ENCODE peak calls at places on chromosomes 2 and 18, in four cellular contexts. One of them, this sample, is unnamed.

GRCh38 chr2:173119069-173119807 is 43.6 kb downstream of the MAP3K20 start:
- DNase-seq in DMS53: peak
- DNase-seq in mammary epithelial cell: no peak
- DNase-seq in stimulated activated CD8-positive, alpha-beta memory T cell treated with anti-CD3 and anti-CD28 coated beads, Interleukin-15, amount 100 ng/mL, for 24 hours: no peak
- DNase-seq in this sample: peak

GRCh38 chr2:234495801-234496441 is 960 bp downstream of the ARL4C start:
- DNase-seq in mammary epithelial cell: no peak
- DNase-seq in stimulated activated CD8-positive, alpha-beta memory T cell treated with anti-CD3 and anti-CD28 coated beads, Interleukin-15, amount 100 ng/mL, for 24 hours: no peak
- DNase-seq in DMS53: peak
- DNase-seq in this sample: no peak

GRCh38 chr2:113692698-113693428 is 63.6 kb downstream of the SLC35F5 start:
- DNase-seq in stimulated activated CD8-positive, alpha-beta memory T cell treated with anti-CD3 and anti-CD28 coated beads, Interleukin-15, amount 100 ng/mL, for 24 hours: no peak
- DNase-seq in mammary epithelial cell: no peak
- DNase-seq in DMS53: no peak
- DNase-seq in this sample: peak

GRCh38 chr2:139790807-139791206 is 1010.6 kb upstream of the NXPH2 start:
- DNase-seq in stimulated activated CD8-positive, alpha-beta memory T cell treated with anti-CD3 and anti-CD28 coated beads, Interleukin-15, amount 100 ng/mL, for 24 hours: no peak
- DNase-seq in DMS53: peak
- DNase-seq in mammary epithelial cell: peak
- DNase-seq in this sample: no peak

GRCh38 chr2:176140520-176141317 is 10.6 kb upstream of the HOXD4 start:
- DNase-seq in stimulated activated CD8-positive, alpha-beta memory T cell treated with anti-CD3 and anti-CD28 coated beads, Interleukin-15, amount 100 ng/mL, for 24 hours: peak
- DNase-seq in mammary epithelial cell: peak
- DNase-seq in DMS53: peak
- DNase-seq in this sample: peak

GRCh38 chr2:233853353-233853752 is 982 bp downstream of the HJURP start:
- DNase-seq in stimulated activated CD8-positive, alpha-beta memory T cell treated with anti-CD3 and anti-CD28 coated beads, Interleukin-15, amount 100 ng/mL, for 24 hours: no peak
- DNase-seq in DMS53: peak
- DNase-seq in mammary epithelial cell: peak
- DNase-seq in this sample: no peak

GRCh38 chr2:46299365-46300263 is 2.4 kb downstream of the EPAS1 start:
- DNase-seq in DMS53: peak
- DNase-seq in stimulated activated CD8-positive, alpha-beta memory T cell treated with anti-CD3 and anti-CD28 coated beads, Interleukin-15, amount 100 ng/mL, for 24 hours: no peak
- DNase-seq in mammary epithelial cell: peak
- DNase-seq in this sample: no peak

GRCh38 chr2:132424526-132425121 is 8.0 kb downstream of the GPR39 start:
- DNase-seq in stimulated activated CD8-positive, alpha-beta memory T cell treated with anti-CD3 and anti-CD28 coated beads, Interleukin-15, amount 100 ng/mL, for 24 hours: no peak
- DNase-seq in mammary epithelial cell: peak
- DNase-seq in DMS53: no peak
- DNase-seq in this sample: no peak

GRCh38 chr18:77023115-77023782 is 109.3 kb downstream of the MBP start:
- DNase-seq in DMS53: no peak
- DNase-seq in mammary epithelial cell: no peak
- DNase-seq in stimulated activated CD8-positive, alpha-beta memory T cell treated with anti-CD3 and anti-CD28 coated beads, Interleukin-15, amount 100 ng/mL, for 24 hours: no peak
- DNase-seq in this sample: no peak